ENCODE peak calls at places on chromosomes 2 and 18, in seven cellular contexts. One of them, this sample, is unnamed.
A peak's percentile ranks its signal among the peaks of the same experiment; 100 is the strongest.

GRCh38 chr2:156896294-156896693 is 361.2 kb upstream of the GALNT5 start:
- DNase-seq in H9: no peak
- DNase-seq in tibial artery: no peak
- DNase-seq in tibial nerve: no peak
- DNase-seq in cardiac muscle cell: no peak
- DNase-seq in IMR-90: peak; percentile 73
- DNase-seq in fibroblast of lung: peak; percentile 39
- DNase-seq in this sample: no peak

GRCh38 chr2:176956791-176957190 is 255.8 kb upstream of the HNRNPA3 start:
- DNase-seq in H9: no peak
- DNase-seq in tibial artery: no peak
- DNase-seq in tibial nerve: no peak
- DNase-seq in cardiac muscle cell: no peak
- DNase-seq in IMR-90: no peak
- DNase-seq in fibroblast of lung: no peak
- DNase-seq in this sample: no peak

GRCh38 chr2:109304731-109305470 is 175.9 kb downstream of the SH3RF3 start:
- DNase-seq in H9: no peak
- DNase-seq in tibial artery: no peak
- DNase-seq in tibial nerve: no peak
- DNase-seq in cardiac muscle cell: peak; percentile 78
- DNase-seq in IMR-90: no peak
- DNase-seq in fibroblast of lung: no peak
- DNase-seq in this sample: no peak

GRCh38 chr2:45172993-45173392 is 163.7 kb upstream of the SIX2 start:
- DNase-seq in H9: no peak
- DNase-seq in tibial artery: no peak
- DNase-seq in tibial nerve: no peak
- DNase-seq in cardiac muscle cell: no peak
- DNase-seq in IMR-90: no peak
- DNase-seq in fibroblast of lung: no peak
- DNase-seq in this sample: no peak

GRCh38 chr2:195559431-195559914 is 97.6 kb upstream of the SLC39A10 start:
- DNase-seq in H9: peak; percentile 53
- DNase-seq in tibial artery: no peak
- DNase-seq in tibial nerve: no peak
- DNase-seq in cardiac muscle cell: no peak
- DNase-seq in IMR-90: peak; percentile 100
- DNase-seq in fibroblast of lung: peak; percentile 99
- DNase-seq in this sample: no peak

GRCh38 chr18:8654482-8655451 is 45.5 kb downstream of the RAB12 start:
- DNase-seq in H9: no peak
- DNase-seq in tibial artery: no peak
- DNase-seq in tibial nerve: no peak
- DNase-seq in cardiac muscle cell: no peak
- DNase-seq in IMR-90: peak; percentile 34
- DNase-seq in fibroblast of lung: peak; percentile 57
- DNase-seq in this sample: no peak

GRCh38 chr18:79375441-79375840 is 20.3 kb upstream of the NFATC1 start:
- DNase-seq in H9: no peak
- DNase-seq in tibial artery: no peak
- DNase-seq in tibial nerve: no peak
- DNase-seq in cardiac muscle cell: no peak
- DNase-seq in IMR-90: no peak
- DNase-seq in fibroblast of lung: no peak
- DNase-seq in this sample: no peak

GRCh38 chr2:75705921-75706320 is 4.8 kb downstream of the GCFC2 start:
- DNase-seq in H9: no peak
- DNase-seq in tibial artery: no peak
- DNase-seq in tibial nerve: no peak
- DNase-seq in cardiac muscle cell: no peak
- DNase-seq in IMR-90: peak; percentile 27
- DNase-seq in fibroblast of lung: no peak
- DNase-seq in this sample: no peak

GRCh38 chr2:24682357-24682756 is 110.8 kb downstream of the PTRHD1 start:
- DNase-seq in H9: no peak
- DNase-seq in tibial artery: no peak
- DNase-seq in tibial nerve: no peak
- DNase-seq in cardiac muscle cell: no peak
- DNase-seq in IMR-90: peak; percentile 5
- DNase-seq in fibroblast of lung: no peak
- DNase-seq in this sample: no peak

GRCh38 chr2:74051504-74051903 is 66.8 kb downstream of the TET3 start:
- DNase-seq in H9: no peak
- DNase-seq in tibial artery: no peak
- DNase-seq in tibial nerve: no peak
- DNase-seq in cardiac muscle cell: no peak
- DNase-seq in IMR-90: no peak
- DNase-seq in fibroblast of lung: no peak
- DNase-seq in this sample: no peak

GRCh38 chr2:119082821-119083400 is 75.6 kb downstream of the C1QL2 start:
- DNase-seq in H9: no peak
- DNase-seq in tibial artery: no peak
- DNase-seq in tibial nerve: no peak
- DNase-seq in cardiac muscle cell: no peak
- DNase-seq in IMR-90: no peak
- DNase-seq in fibroblast of lung: no peak
- DNase-seq in this sample: no peak

GRCh38 chr2:120552800-120553471 is 182.7 kb upstream of the GLI2 start:
- DNase-seq in H9: peak; percentile 95
- DNase-seq in tibial artery: peak; percentile 93
- DNase-seq in tibial nerve: peak; percentile 59
- DNase-seq in cardiac muscle cell: peak; percentile 82
- DNase-seq in IMR-90: peak; percentile 23
- DNase-seq in fibroblast of lung: peak; percentile 80
- DNase-seq in this sample: peak; percentile 94

GRCh38 chr2:166867874-166868514 is 20.3 kb upstream of the XIRP2 start:
- DNase-seq in H9: no peak
- DNase-seq in tibial artery: no peak
- DNase-seq in tibial nerve: no peak
- DNase-seq in cardiac muscle cell: no peak
- DNase-seq in IMR-90: no peak
- DNase-seq in fibroblast of lung: no peak
- DNase-seq in this sample: no peak

GRCh38 chr2:240405654-240406313 is 29.7 kb upstream of the GPC1 start:
- DNase-seq in H9: peak; percentile 18
- DNase-seq in tibial artery: peak; percentile 55
- DNase-seq in tibial nerve: peak; percentile 3
- DNase-seq in cardiac muscle cell: no peak
- DNase-seq in IMR-90: no peak
- DNase-seq in fibroblast of lung: no peak
- DNase-seq in this sample: no peak

GRCh38 chr2:96156011-96156820 is 11.0 kb upstream of the DUSP2 start:
- DNase-seq in H9: no peak
- DNase-seq in tibial artery: no peak
- DNase-seq in tibial nerve: no peak
- DNase-seq in cardiac muscle cell: no peak
- DNase-seq in IMR-90: no peak
- DNase-seq in fibroblast of lung: no peak
- DNase-seq in this sample: no peak

GRCh38 chr2:181393472-181393871 is 63.7 kb upstream of the ITGA4 start:
- DNase-seq in H9: no peak
- DNase-seq in tibial artery: no peak
- DNase-seq in tibial nerve: no peak
- DNase-seq in cardiac muscle cell: no peak
- DNase-seq in IMR-90: peak; percentile 71
- DNase-seq in fibroblast of lung: peak; percentile 60
- DNase-seq in this sample: no peak

GRCh38 chr2:240168546-240169361 is 28.3 kb upstream of the OTOS start:
- DNase-seq in H9: no peak
- DNase-seq in tibial artery: peak; percentile 38
- DNase-seq in tibial nerve: no peak
- DNase-seq in cardiac muscle cell: no peak
- DNase-seq in IMR-90: no peak
- DNase-seq in fibroblast of lung: no peak
- DNase-seq in this sample: no peak

GRCh38 chr2:207165121-207166038 is at the start of gene KLF7:
- DNase-seq in H9: peak; percentile 50
- DNase-seq in tibial artery: peak; percentile 69
- DNase-seq in tibial nerve: no peak
- DNase-seq in cardiac muscle cell: peak; percentile 57
- DNase-seq in IMR-90: peak; percentile 51
- DNase-seq in fibroblast of lung: peak; percentile 44
- DNase-seq in this sample: peak; percentile 43

GRCh38 chr2:183996825-183997823 is 601.2 kb upstream of the ZNF804A start:
- DNase-seq in H9: no peak
- DNase-seq in tibial artery: no peak
- DNase-seq in tibial nerve: no peak
- DNase-seq in cardiac muscle cell: peak; percentile 64
- DNase-seq in IMR-90: no peak
- DNase-seq in fibroblast of lung: no peak
- DNase-seq in this sample: no peak

GRCh38 chr2:86221066-86221684 is 21.9 kb downstream of the MRPL35 start:
- DNase-seq in H9: peak; percentile 67
- DNase-seq in tibial artery: no peak
- DNase-seq in tibial nerve: no peak
- DNase-seq in cardiac muscle cell: peak; percentile 65
- DNase-seq in IMR-90: peak; percentile 45
- DNase-seq in fibroblast of lung: peak; percentile 58
- DNase-seq in this sample: peak; percentile 61

GRCh38 chr18:2617974-2618373 is 37.6 kb upstream of the SMCHD1 start:
- DNase-seq in H9: no peak
- DNase-seq in tibial artery: no peak
- DNase-seq in tibial nerve: no peak
- DNase-seq in cardiac muscle cell: no peak
- DNase-seq in IMR-90: peak; percentile 27
- DNase-seq in fibroblast of lung: no peak
- DNase-seq in this sample: no peak

GRCh38 chr18:29512203-29512602 is 1335.3 kb upstream of the CDH2 start:
- DNase-seq in H9: no peak
- DNase-seq in tibial artery: no peak
- DNase-seq in tibial nerve: no peak
- DNase-seq in cardiac muscle cell: no peak
- DNase-seq in IMR-90: no peak
- DNase-seq in fibroblast of lung: no peak
- DNase-seq in this sample: no peak
- TF ChIP-seq CTCF in H9: no peak
- TF ChIP-seq CTCF in tibial artery: no peak
- TF ChIP-seq CTCF in tibial nerve: no peak
- TF ChIP-seq CTCF in cardiac muscle cell: no peak
- TF ChIP-seq CTCF in IMR-90: no peak
- TF ChIP-seq CTCF in fibroblast of lung: no peak
- TF ChIP-seq CTCF in this sample: no peak

DNA sequence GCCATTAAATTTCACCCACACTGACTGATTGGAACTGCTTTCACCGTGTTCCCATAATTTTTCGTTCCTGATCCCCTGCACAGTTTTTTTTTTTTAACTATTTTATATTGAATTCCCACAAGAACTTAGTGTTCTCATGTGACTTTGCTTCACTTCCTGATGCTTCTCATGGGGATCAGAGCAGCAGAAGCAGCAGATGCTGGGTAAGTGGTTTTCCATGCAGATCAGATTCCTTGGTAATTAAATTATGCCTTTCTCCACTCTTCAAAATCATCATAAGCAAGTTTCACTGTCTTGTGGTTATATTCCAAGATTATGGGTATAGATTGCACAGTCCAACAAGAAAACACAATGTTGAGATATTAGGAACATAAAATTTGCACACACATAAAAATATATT is 277.8 kb downstream of the GULP1 start:
- DNase-seq in H9: no peak
- DNase-seq in tibial artery: no peak
- DNase-seq in tibial nerve: no peak
- DNase-seq in cardiac muscle cell: no peak
- DNase-seq in IMR-90: no peak
- DNase-seq in fibroblast of lung: no peak
- DNase-seq in this sample: no peak
- H3K9me3 ChIP-seq in H9: no peaks in the 10 kb centered on the region
- H3K9me3 ChIP-seq in tibial artery: no peaks in the 10 kb centered on the region
- H3K9me3 ChIP-seq in tibial nerve: no peaks in the 10 kb centered on the region
- H3K9me3 ChIP-seq in cardiac muscle cell: no peaks in the 10 kb centered on the region
- H3K9me3 ChIP-seq in IMR-90: no peaks in the 10 kb centered on the region
- H3K9me3 ChIP-seq in fibroblast of lung: no peaks in the 10 kb centered on the region
- H3K9me3 ChIP-seq in this sample: no peaks in the 10 kb centered on the region

GRCh38 chr2:39778233-39778632 is 825 bp downstream of the THUMPD2 start:
- DNase-seq in H9: no peak
- DNase-seq in tibial artery: no peak
- DNase-seq in tibial nerve: no peak
- DNase-seq in cardiac muscle cell: no peak
- DNase-seq in IMR-90: no peak
- DNase-seq in fibroblast of lung: no peak
- DNase-seq in this sample: no peak

GRCh38 chr2:39772812-39773152 is 6.3 kb downstream of the THUMPD2 start:
- DNase-seq in H9: no peak
- DNase-seq in tibial artery: no peak
- DNase-seq in tibial nerve: no peak
- DNase-seq in cardiac muscle cell: no peak
- DNase-seq in IMR-90: no peak
- DNase-seq in fibroblast of lung: no peak
- DNase-seq in this sample: no peak

DNA sequence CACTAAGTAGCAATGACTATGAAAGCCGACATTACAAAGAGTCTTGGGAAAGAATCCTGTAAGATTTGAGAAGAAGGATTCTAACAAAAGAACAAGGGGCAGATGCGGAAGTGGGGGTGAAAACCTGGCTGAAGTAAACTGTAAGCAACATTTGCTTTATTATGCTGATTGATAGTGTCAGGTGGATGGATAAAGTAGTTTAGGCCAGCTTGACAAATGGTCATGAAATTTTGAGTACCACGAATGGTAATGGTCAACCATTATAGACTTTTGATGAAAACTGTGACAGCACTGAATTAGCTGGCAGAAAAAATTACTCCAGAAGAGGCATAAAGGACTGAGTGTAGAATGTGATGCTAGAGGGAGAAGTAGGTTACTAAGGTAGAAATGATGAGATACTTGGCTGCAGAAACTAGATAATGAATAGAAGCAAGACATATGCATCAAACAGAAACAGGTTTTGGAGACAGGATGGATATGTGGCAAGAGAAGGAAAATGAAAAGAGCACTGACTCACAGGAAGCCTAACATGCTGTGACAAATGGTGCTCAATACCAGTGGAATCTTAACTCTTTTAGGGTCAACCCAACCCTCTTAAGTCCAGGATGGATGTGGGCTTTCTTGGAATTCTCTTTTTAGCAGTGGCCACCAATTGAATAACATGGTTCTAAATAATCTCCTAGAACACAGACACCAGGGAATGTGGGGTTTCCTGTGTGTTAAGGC is 6.8 kb downstream of the THUMPD2 start:
- DNase-seq in H9: no peak
- DNase-seq in tibial artery: no peak
- DNase-seq in tibial nerve: no peak
- DNase-seq in cardiac muscle cell: no peak
- DNase-seq in IMR-90: peak; percentile 79
- DNase-seq in fibroblast of lung: peak; percentile 26
- DNase-seq in this sample: no peak
- H3K4me1 ChIP-seq in H9: peaks cover 9% of the 10 kb centered on the region
- H3K4me1 ChIP-seq in tibial artery: peaks cover 5% of the 10 kb centered on the region
- H3K4me1 ChIP-seq in tibial nerve: peaks cover 39% of the 10 kb centered on the region
- H3K4me1 ChIP-seq in cardiac muscle cell: peaks cover 14% of the 10 kb centered on the region
- H3K4me1 ChIP-seq in IMR-90: peaks cover 11% of the 10 kb centered on the region
- H3K4me1 ChIP-seq in fibroblast of lung: peaks cover 3% of the 10 kb centered on the region
- H3K4me1 ChIP-seq in this sample: peaks cover 66% of the 10 kb centered on the region

DNA sequence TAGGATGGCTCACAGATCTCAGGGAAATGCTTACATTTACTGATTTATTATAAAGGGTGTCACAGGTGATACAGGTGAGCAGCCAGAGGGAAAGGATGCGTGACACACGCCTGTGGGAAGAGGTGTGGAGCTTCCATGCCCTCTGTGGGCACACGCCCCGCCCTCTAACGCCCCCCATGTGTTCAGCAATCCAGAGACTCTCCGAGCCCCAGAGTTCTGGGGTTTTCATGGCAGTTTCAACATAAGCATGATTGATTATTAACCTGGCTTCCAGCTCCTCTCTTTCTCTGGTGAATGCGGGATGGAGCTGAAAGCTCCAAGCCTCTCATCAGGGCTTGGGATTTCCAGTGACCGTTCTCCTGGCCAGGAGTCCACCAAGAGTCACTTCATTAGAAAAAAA is 34.3 kb upstream of the ODC1 start:
- DNase-seq in H9: no peak
- DNase-seq in tibial artery: peak; percentile 27
- DNase-seq in tibial nerve: no peak
- DNase-seq in cardiac muscle cell: no peak
- DNase-seq in IMR-90: no peak
- DNase-seq in fibroblast of lung: no peak
- DNase-seq in this sample: no peak
- TF ChIP-seq CTCF in H9: no peak
- TF ChIP-seq CTCF in tibial artery: no peak
- TF ChIP-seq CTCF in tibial nerve: no peak
- TF ChIP-seq CTCF in cardiac muscle cell: no peak
- TF ChIP-seq CTCF in IMR-90: no peak
- TF ChIP-seq CTCF in fibroblast of lung: no peak
- TF ChIP-seq CTCF in this sample: no peak